ENCODE peak calls at places on chromosomes 5 and 9, in seven cellular contexts. T is HepG2, P is HCT116, X is NT2/D1, Y is K562, K is GM12878, Z is H1. I is an unnamed sample.

GRCh38 chr9:94639045-94639995 is at the start of gene FBP1:
- DNase-seq in K (no peak), X (no peak), Z (no peak), Y (no peak), P (no peak), T (no peak), I (no peak)

GRCh38 chr9:136409557-136410455 is 608 bp downstream of the ENTR1 start:
- DNase-seq in Z (no peak), T (peak; percentile 30), P (no peak), Y (peak; percentile 32), X (no peak), K (no peak), I (peak; percentile 80)

GRCh38 chr5:150659360-150660107 is 1.5 kb upstream of the MYOZ3 start:
- DNase-seq in K (no peak), Y (no peak), X (no peak), Z (no peak), P (no peak), T (no peak), I (peak; percentile 9)

GRCh38 chr9:136720251-136720886 is 8.0 kb downstream of the DIPK1B start:
- DNase-seq in Y (no peak), P (no peak), Z (no peak), T (no peak), X (no peak), K (no peak), I (no peak)

GRCh38 chr9:91951944-91952520 is 2.0 kb upstream of the ROR2 start:
- DNase-seq in Y (no peak), T (no peak), P (no peak), Z (no peak), K (no peak), X (no peak), I (no peak)

GRCh38 chr5:102481044-102481715 is 17.6 kb downstream of the SLCO6A1 start:
- DNase-seq in K (no peak), X (no peak), T (no peak), Y (no peak), P (no peak), Z (no peak), I (no peak)

GRCh38 chr5:95081500-95082355 is 203.2 kb downstream of the MCTP1 start:
- DNase-seq in X (peak; percentile 25), T (peak; percentile 9), Y (no peak), K (peak; percentile 89), P (no peak), Z (no peak), I (no peak)

GRCh38 chr5:8057764-8058163 is 188.8 kb downstream of the MTRR start:
- DNase-seq in K (no peak), P (no peak), Z (no peak), Y (peak; percentile 65), X (no peak), T (no peak), I (no peak)

GRCh38 chr5:127206320-127207113 is 84.1 kb upstream of the MEGF10 start:
- DNase-seq in P (peak; percentile 26), Y (no peak), T (peak; percentile 71), K (no peak), Z (no peak), X (no peak), I (no peak)

GRCh38 chr9:94922691-94923107 is 196.2 kb downstream of the AOPEP start:
- DNase-seq in Y (no peak), K (no peak), T (peak; percentile 52), X (no peak), P (no peak), Z (no peak), I (no peak)

GRCh38 chr9:37422289-37423104 is at the start of gene GRHPR:
- DNase-seq in X (no peak), T (peak; percentile 78), Y (peak; percentile 97), K (no peak), P (peak; percentile 52), Z (no peak), I (peak; percentile 95)

GRCh38 chr5:32017638-32018429 is 156.3 kb downstream of the GOLPH3 start:
- DNase-seq in Y (no peak), Z (no peak), P (no peak), K (no peak), T (no peak), X (no peak), I (no peak)

GRCh38 chr5:168829044-168829443 is 249.9 kb upstream of the PANK3 start:
- DNase-seq in T (no peak), Y (no peak), K (no peak), Z (no peak), P (no peak), X (no peak), I (peak; percentile 43)

GRCh38 chr5:140855772-140856674 is at the start of gene PCDHA10:
- DNase-seq in Y (no peak), Z (no peak), P (peak; percentile 42), X (no peak), T (peak; percentile 6), K (no peak), I (no peak)

GRCh38 chr5:106521701-106522100 is 1149.0 kb downstream of the EFNA5 start:
- DNase-seq in Y (no peak), Z (no peak), X (no peak), P (no peak), T (no peak), K (no peak), I (no peak)
- TF ChIP-seq YY1 in Y (no peak), Z (no peak), X (no peak), P (no peak), T (no peak), K (no peak), I (no peak)

GRCh38 chr9:36025751-36026150 is 11.0 kb upstream of the RECK start:
- DNase-seq in Y (no peak), K (no peak), Z (no peak), T (no peak), X (no peak), P (no peak), I (no peak)
- TF ChIP-seq YY1 in Y (no peak), K (no peak), Z (no peak), T (no peak), X (no peak), P (no peak), I (no peak)

GRCh38 chr9:96116275-96117051 is 185.5 kb downstream of the HSD17B3 start:
- DNase-seq in K (no peak), Z (no peak), P (no peak), Y (no peak), T (peak; percentile 82), X (no peak), I (peak; percentile 50)
- TF ChIP-seq YY1 in K (no peak), Z (no peak), P (no peak), Y (no peak), T (no peak), X (no peak), I (no peak)

GRCh38 chr5:17799521-17799920 is 165.3 kb downstream of the TAF11L14 start:
- DNase-seq in K (no peak), Y (no peak), X (no peak), T (no peak), Z (no peak), P (no peak), I (no peak)

GRCh38 chr5:17807069-17807468 is 172.8 kb downstream of the TAF11L14 start:
- DNase-seq in Z (no peak), Y (no peak), T (no peak), X (no peak), P (no peak), K (no peak), I (no peak)

GRCh38 chr5:17805426-17805825 is 171.2 kb downstream of the TAF11L14 start:
- DNase-seq in T (no peak), K (no peak), Y (no peak), P (no peak), X (no peak), Z (no peak), I (no peak)

GRCh38 chr5:17803976-17804375 is 169.7 kb downstream of the TAF11L14 start:
- DNase-seq in Z (no peak), X (no peak), Y (no peak), K (no peak), P (no peak), T (no peak), I (no peak)

DNA sequence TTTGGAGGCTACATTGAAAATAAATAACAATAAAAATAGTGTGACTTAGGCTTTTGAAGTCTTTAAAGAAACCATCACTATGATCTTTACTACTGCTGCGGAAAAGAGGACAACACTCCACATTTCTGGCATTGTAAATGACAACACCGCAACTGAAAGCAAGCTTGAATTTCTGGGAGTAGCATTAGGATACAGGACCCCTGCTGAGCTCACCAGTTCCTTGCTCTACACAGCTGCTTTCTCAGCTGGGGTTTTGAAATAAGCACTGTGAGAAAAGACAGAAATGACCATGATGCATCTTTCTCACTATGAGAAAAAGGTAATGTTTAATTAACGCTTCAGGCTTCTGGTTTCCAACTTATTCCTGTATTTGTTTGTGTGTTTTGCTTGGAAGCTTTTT is 168.0 kb downstream of the TAF11L14 start:
- DNase-seq in P (no peak), T (no peak), Z (no peak), X (peak; percentile 18), Y (no peak), K (no peak), I (no peak)
- TF ChIP-seq YY1 in P (no peak), T (no peak), Z (no peak), X (no peak), Y (no peak), K (no peak), I (no peak)

GRCh38 chr5:132354828-132355765 is 14.4 kb upstream of the SLC22A5 start:
- DNase-seq in X (no peak), Y (no peak), K (no peak), Z (no peak), P (no peak), T (no peak), I (no peak)

GRCh38 chr5:132354381-132354780 is 15.1 kb upstream of the SLC22A5 start:
- DNase-seq in K (no peak), Y (no peak), P (no peak), X (no peak), T (no peak), Z (no peak), I (no peak)

GRCh38 chr5:132358760-132359159 is 10.8 kb upstream of the SLC22A5 start:
- DNase-seq in T (no peak), K (no peak), Y (no peak), Z (no peak), P (no peak), X (no peak), I (no peak)

DNA sequence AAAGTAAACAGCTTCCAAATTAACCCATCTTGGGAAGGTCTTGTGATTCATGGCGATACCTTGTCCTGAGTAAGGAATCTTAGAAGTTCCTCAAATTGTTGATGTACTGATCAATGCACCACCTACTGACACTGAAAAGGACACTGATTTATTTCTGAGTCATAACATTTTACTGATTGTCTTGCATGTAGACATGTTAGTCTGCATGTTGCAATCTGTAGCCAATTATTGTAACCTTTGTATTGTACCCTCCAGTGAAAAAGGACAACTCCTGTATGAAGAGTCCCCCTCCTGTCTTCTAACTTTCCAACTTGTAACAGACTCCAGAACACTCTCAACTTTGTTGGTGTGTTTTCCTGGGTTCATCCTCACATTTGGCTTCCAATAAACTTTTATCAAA is 15.9 kb upstream of the SLC22A5 start:
- DNase-seq in T (no peak), Y (no peak), X (no peak), P (no peak), Z (no peak), K (no peak), I (no peak)
- TF ChIP-seq YY1 in T (no peak), Y (no peak), X (no peak), P (no peak), Z (no peak), K (no peak), I (no peak)